ENCODE peak calls at places on chromosome 4, in nine cellular contexts. Z, T, D, F, P, J, Y, I and W are unnamed samples.

GRCh38 chr4:175622887-175623286 is 189.2 kb downstream of the GPM6A start:
- DNase-seq in P (peak), F (no peak), Z (no peak), T (no peak), Y (no peak), J (no peak), D (peak), I (no peak), W (no peak)

GRCh38 chr4:2962614-2963184 is 507 bp downstream of the NOP14 start:
- DNase-seq in Z (peak), D (peak), J (peak), P (peak), I (no peak), F (peak), Y (no peak), T (no peak), W (peak)

GRCh38 chr4:39469429-39470077 is 10.7 kb downstream of the LIAS start:
- DNase-seq in D (peak), T (no peak), Z (peak), F (peak), Y (no peak), I (no peak), P (peak), J (peak), W (peak)

GRCh38 chr4:173243321-173243720 is 74.7 kb downstream of the GALNT7 start:
- DNase-seq in Y (no peak), P (no peak), F (no peak), J (peak), D (no peak), Z (peak), T (no peak), I (no peak), W (peak)

GRCh38 chr4:113292371-113293042 is 243.1 kb downstream of the ANK2 start:
- DNase-seq in P (no peak), T (no peak), D (no peak), Y (no peak), Z (peak), I (peak), J (peak), F (peak), W (no peak)

GRCh38 chr4:37517326-37517725 is 168.8 kb downstream of the RELL1 start:
- DNase-seq in D (no peak), J (no peak), Z (peak), P (no peak), Y (no peak), T (no peak), F (no peak), I (no peak), W (no peak)

GRCh38 chr4:186633844-186634243 is 78.5 kb upstream of the MTNR1A start:
- DNase-seq in Y (no peak), I (no peak), P (no peak), T (no peak), F (no peak), Z (no peak), D (no peak), J (no peak), W (no peak)

GRCh38 chr4:80219301-80220025 is 22.2 kb downstream of the PRDM8 start:
- DNase-seq in I (no peak), Y (no peak), D (no peak), T (no peak), J (peak), P (no peak), Z (peak), F (no peak), W (no peak)

GRCh38 chr4:116664198-116664597 is 421.2 kb downstream of the TRAM1L1 start:
- DNase-seq in P (no peak), J (no peak), F (no peak), T (no peak), D (no peak), Z (no peak), I (no peak), Y (no peak), W (no peak)

GRCh38 chr4:79650794-79651431 is 242.9 kb upstream of the GK2 start:
- DNase-seq in Y (no peak), Z (peak), T (no peak), D (no peak), P (no peak), I (no peak), J (no peak), F (no peak), W (no peak)

GRCh38 chr4:82439088-82439487 is 8.7 kb downstream of the ENOPH1 start:
- DNase-seq in Y (no peak), J (no peak), I (no peak), T (no peak), P (no peak), F (no peak), Z (no peak), D (no peak), W (no peak)

GRCh38 chr4:86493460-86493859 is 100.7 kb upstream of the PTPN13 start:
- DNase-seq in D (no peak), J (no peak), T (no peak), F (no peak), I (no peak), Y (no peak), P (no peak), Z (peak), W (no peak)

GRCh38 chr4:152594981-152595916 is 59.4 kb upstream of the FBXW7 start:
- DNase-seq in Z (no peak), I (no peak), T (no peak), Y (no peak), J (no peak), F (no peak), P (peak), D (peak), W (no peak)

GRCh38 chr4:141432000-141432712 is 204.2 kb upstream of the IL15 start:
- DNase-seq in D (no peak), P (no peak), I (no peak), Z (no peak), Y (no peak), F (no peak), J (no peak), T (no peak), W (peak)

GRCh38 chr4:112767386-112767785 is 130.4 kb downstream of the LARP7 start:
- DNase-seq in Z (no peak), I (no peak), F (no peak), T (no peak), J (no peak), D (no peak), Y (no peak), P (no peak), W (no peak)

GRCh38 chr4:140735779-140736391 is 20.3 kb downstream of the TBC1D9 start:
- DNase-seq in J (no peak), T (no peak), F (no peak), I (no peak), Y (no peak), D (no peak), Z (no peak), P (no peak), W (no peak)

GRCh38 chr4:42296196-42296595 is 101.1 kb upstream of the SHISA3 start:
- DNase-seq in T (no peak), F (no peak), J (no peak), Y (no peak), D (no peak), I (no peak), P (peak), Z (peak), W (no peak)

GRCh38 chr4:138910914-138911336 is 104.7 kb upstream of the NOCT start:
- DNase-seq in F (peak), D (no peak), I (peak), Y (peak), J (peak), P (no peak), Z (peak), T (peak), W (peak)

GRCh38 chr4:17060230-17060629 is 161.8 kb upstream of the LDB2 start:
- DNase-seq in I (no peak), P (no peak), Y (no peak), J (no peak), F (no peak), D (no peak), Z (peak), T (no peak), W (no peak)

GRCh38 chr4:137065306-137065705 is 467.0 kb downstream of the PCDH18 start:
- DNase-seq in T (no peak), F (no peak), Y (no peak), D (no peak), P (no peak), Z (peak), J (no peak), I (no peak), W (peak)

GRCh38 chr4:15182600-15183222 is 180.4 kb downstream of the CPEB2 start:
- DNase-seq in Z (peak), Y (no peak), D (no peak), F (no peak), P (no peak), J (no peak), T (no peak), I (no peak), W (no peak)

GRCh38 chr4:1022051-1022738 is 10.8 kb downstream of the FGFRL1 start:
- DNase-seq in Y (no peak), P (no peak), T (no peak), J (no peak), F (no peak), D (no peak), Z (no peak), I (no peak), W (no peak)

GRCh38 chr4:7857238-7857701 is 82.4 kb downstream of the AFAP1 start:
- DNase-seq in F (no peak), Y (no peak), D (no peak), I (no peak), J (no peak), P (no peak), Z (peak), T (no peak), W (no peak)

GRCh38 chr4:43458293-43458692 is 565.8 kb downstream of the GRXCR1 start:
- DNase-seq in Y (no peak), D (no peak), P (no peak), T (no peak), I (no peak), F (no peak), J (no peak), Z (no peak), W (no peak)
- H3K4me3 ChIP-seq in Y (no peak), D (no peak), P (no peak), T (no peak), I (no peak), F (no peak), J (no peak), Z (no peak), W (no peak)

GRCh38 chr4:90027565-90027964 is 99.6 kb upstream of the CCSER1 start:
- DNase-seq in D (no peak), Y (no peak), J (no peak), Z (no peak), P (peak), F (no peak), I (no peak), T (no peak), W (no peak)

GRCh38 chr4:90028460-90028859 is 98.7 kb upstream of the CCSER1 start:
- DNase-seq in Z (no peak), P (no peak), Y (no peak), F (no peak), T (no peak), D (no peak), J (no peak), I (no peak), W (no peak)

GRCh38 chr4:90025248-90025647 is 101.9 kb upstream of the CCSER1 start:
- DNase-seq in F (no peak), T (no peak), P (peak), D (no peak), Y (no peak), Z (peak), J (peak), I (no peak), W (no peak)

GRCh38 chr4:90030202-90030601 is 97.0 kb upstream of the CCSER1 start:
- DNase-seq in D (no peak), Z (no peak), I (no peak), J (no peak), F (no peak), T (no peak), Y (no peak), P (no peak), W (no peak)

DNA sequence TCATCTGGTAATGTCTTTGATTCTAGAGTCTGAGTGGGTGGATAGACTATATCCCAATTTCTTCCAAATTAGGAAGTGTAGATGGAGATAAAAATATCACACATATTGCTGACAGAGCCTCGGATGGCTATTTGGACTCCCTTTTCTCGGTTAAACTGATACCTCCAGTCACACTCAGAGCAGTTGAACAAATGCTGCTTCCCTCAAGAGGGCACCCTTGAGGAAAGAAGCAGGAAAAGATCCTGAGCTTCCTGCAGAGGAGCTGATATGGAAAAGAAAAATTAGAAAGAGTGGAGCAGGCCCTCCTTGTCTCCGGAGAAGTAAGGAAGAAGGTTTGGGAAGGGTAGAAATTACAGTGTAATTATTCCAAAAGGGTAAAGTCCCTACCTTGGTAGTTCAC is 96.2 kb upstream of the CCSER1 start:
- DNase-seq in D (no peak), Z (no peak), J (peak), T (no peak), P (no peak), Y (no peak), F (peak), I (no peak), W (no peak)
- TF ChIP-seq CTCF in D (peak), Z (no peak), J (peak), T (peak), P (no peak), Y (no peak), F (no peak), I (no peak), W (peak)

GRCh38 chr4:23788460-23788859 is 101.4 kb downstream of the PPARGC1A start:
- DNase-seq in P (no peak), I (no peak), F (peak), Y (no peak), J (peak), Z (peak), T (no peak), D (no peak), W (peak)

GRCh38 chr4:23788027-23788426 is 101.8 kb downstream of the PPARGC1A start:
- DNase-seq in P (no peak), F (no peak), Y (no peak), I (no peak), Z (no peak), D (no peak), J (no peak), T (no peak), W (no peak)

DNA sequence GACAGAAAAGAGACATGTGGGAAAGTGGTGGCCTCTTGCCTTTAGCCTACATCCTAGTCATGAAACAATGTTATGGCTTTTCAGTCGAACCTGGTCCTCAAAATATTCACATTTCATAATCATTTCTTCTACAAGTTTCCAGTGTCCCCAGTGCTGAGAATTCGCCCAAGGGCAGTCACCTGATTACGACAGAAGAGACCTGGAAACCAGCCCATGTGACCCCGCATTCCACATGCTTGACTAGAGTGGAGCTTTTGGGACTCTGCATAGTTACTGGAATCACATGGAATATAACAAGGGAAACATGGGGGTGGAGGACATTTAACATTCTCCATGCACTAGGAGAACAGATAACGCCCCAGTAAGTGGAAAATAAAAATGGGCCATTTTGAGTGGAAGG is 100.1 kb downstream of the PPARGC1A start:
- DNase-seq in T (no peak), D (no peak), Z (peak), P (no peak), F (no peak), I (no peak), Y (peak), J (peak), W (peak)
- H3K4me3 ChIP-seq in T (no peak), D (no peak), Z (no peak), P (no peak), F (no peak), I (no peak), Y (no peak), J (no peak), W (no peak)

DNA sequence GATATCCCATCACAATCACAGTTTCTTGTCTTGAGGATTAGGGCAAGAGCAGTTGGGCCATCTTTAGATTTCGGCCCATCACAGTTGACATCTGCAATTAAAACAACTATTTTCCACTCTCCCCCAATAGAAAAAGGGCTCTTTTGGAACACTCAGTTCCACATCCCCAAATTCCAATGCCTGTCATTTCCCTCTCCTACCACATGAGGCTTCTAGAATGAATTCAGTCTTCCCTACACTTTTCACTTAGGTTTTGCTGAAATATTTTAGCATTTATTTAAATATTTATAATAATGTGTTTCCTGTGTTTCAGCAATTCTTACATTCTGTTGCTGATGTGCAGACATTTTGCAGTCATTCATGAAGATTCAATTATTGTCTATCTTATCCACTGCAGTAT is 118.4 kb downstream of the COX18 start:
- DNase-seq in D (no peak), Y (no peak), T (no peak), F (no peak), I (no peak), J (no peak), P (no peak), Z (no peak), W (no peak)
- TF ChIP-seq CTCF in D (peak), Y (no peak), T (no peak), F (no peak), I (no peak), J (no peak), P (no peak), Z (peak), W (peak)